ENCODE peak calls at places on chromosome 17, in five cellular contexts. Z is hepatocyte, P is RWPE1, Q is CD14-positive monocyte, K is epithelial cell of esophagus. J is an unnamed sample.

GRCh38 chr17:3773511-3773910 is 27.5 kb downstream of the ITGAE start:
- DNase-seq in Z (no peak), P (peak; percentile 27), Q (no peak), K (peak; percentile 42), J (no peak)

GRCh38 chr17:62950067-62950466 is 16.0 kb upstream of the TANC2 start:
- DNase-seq in Z (peak; percentile 56), P (peak; percentile 77), Q (no peak), K (peak; percentile 69), J (no peak)

GRCh38 chr17:30155389-30155788 is 38.8 kb downstream of the NSRP1 start:
- DNase-seq in Z (no peak), P (no peak), Q (no peak), K (no peak), J (no peak)

GRCh38 chr17:72976971-72977767 is 115.3 kb downstream of the SLC39A11 start:
- DNase-seq in Z (peak; percentile 75), P (peak; percentile 28), Q (peak; percentile 82), K (peak; percentile 49), J (no peak)

GRCh38 chr17:45410144-45411091 is 22.3 kb downstream of the ARHGAP27 start:
- DNase-seq in Z (no peak), P (no peak), Q (peak; percentile 72), K (no peak), J (no peak)

GRCh38 chr17:31095239-31096105 is 695 bp downstream of the NF1 start:
- DNase-seq in Z (peak; percentile 77), P (peak; percentile 39), Q (no peak), K (peak; percentile 38), J (no peak)

GRCh38 chr17:37710344-37710886 is 34.4 kb downstream of the HNF1B start:
- DNase-seq in Z (peak; percentile 96), P (no peak), Q (peak; percentile 61), K (peak; percentile 36), J (no peak)

GRCh38 chr17:9116861-9117568 is 95.7 kb downstream of the NTN1 start:
- DNase-seq in Z (no peak), P (no peak), Q (no peak), K (no peak), J (no peak)

GRCh38 chr17:4074831-4075495 is 67.9 kb downstream of the ZZEF1 start:
- DNase-seq in Z (peak; percentile 61), P (peak; percentile 16), Q (no peak), K (peak; percentile 61), J (no peak)

GRCh38 chr17:50210249-50211225 is 9.1 kb upstream of the COL1A1 start:
- DNase-seq in Z (peak; percentile 93), P (peak; percentile 78), Q (no peak), K (peak; percentile 53), J (no peak)

GRCh38 chr17:39676198-39676819 is 8.1 kb downstream of the PNMT start:
- DNase-seq in Z (no peak), P (no peak), Q (no peak), K (peak; percentile 44), J (no peak)

GRCh38 chr17:75010683-75011406 is 1.6 kb upstream of the MRPL58 start:
- DNase-seq in Z (peak; percentile 76), P (peak; percentile 44), Q (no peak), K (peak; percentile 58), J (peak; percentile 46)

DNA sequence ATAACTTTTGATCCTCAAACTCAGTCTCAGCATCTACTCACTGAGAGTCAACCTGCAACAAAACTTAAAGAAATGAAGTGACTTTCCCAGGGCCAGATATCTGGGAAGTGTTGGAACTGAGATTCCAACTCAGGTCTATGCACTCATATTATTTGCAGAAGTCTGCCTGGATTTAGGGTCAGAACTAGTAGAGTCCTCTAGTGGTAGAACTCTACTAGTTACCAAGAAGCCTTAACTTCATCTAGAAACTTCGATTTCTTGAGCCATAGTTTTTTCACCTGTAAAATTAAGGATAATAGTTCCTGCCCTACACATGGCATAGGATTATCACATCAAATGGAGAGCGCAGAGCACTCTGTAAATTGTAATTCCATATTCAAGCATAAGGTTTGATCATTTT is 23.4 kb upstream of the KRT24 start:
- DNase-seq in Z (no peak), P (no peak), Q (no peak), K (peak; percentile 34), J (no peak)
- TF ChIP-seq CTCF in Z (peak; percentile 45), P (peak; percentile 27), Q (no peak), K (peak; percentile 48), J (peak; percentile 26)

GRCh38 chr17:16962804-16963203 is 9.1 kb downstream of the TNFRSF13B start:
- DNase-seq in Z (no peak), P (no peak), Q (no peak), K (no peak), J (no peak)
- TF ChIP-seq CTCF in Z (no peak), P (no peak), Q (no peak), K (no peak), J (no peak)

GRCh38 chr17:81329927-81330883 is 35.1 kb upstream of the SLC38A10 start:
- DNase-seq in Z (peak; percentile 78), P (peak; percentile 48), Q (no peak), K (peak; percentile 66), J (no peak)
- TF ChIP-seq CTCF in Z (no peak), P (no peak), Q (no peak), K (peak; percentile 33), J (no peak)

GRCh38 chr17:76707985-76708807 is 2.6 kb downstream of the MXRA7 start:
- DNase-seq in Z (no peak), P (no peak), Q (no peak), K (no peak), J (peak; percentile 94)
- TF ChIP-seq CTCF in Z (no peak), P (no peak), Q (no peak), K (peak; percentile 21), J (peak; percentile 98)

GRCh38 chr17:57111386-57111785 is 26.3 kb downstream of the AKAP1 start:
- DNase-seq in Z (no peak), P (no peak), Q (no peak), K (no peak), J (no peak)

GRCh38 chr17:57110579-57111367 is 25.7 kb downstream of the AKAP1 start:
- DNase-seq in Z (no peak), P (no peak), Q (no peak), K (no peak), J (no peak)

GRCh38 chr17:57110152-57110542 is 25.1 kb downstream of the AKAP1 start:
- DNase-seq in Z (no peak), P (no peak), Q (no peak), K (no peak), J (no peak)

GRCh38 chr17:57108656-57109392 is 23.8 kb downstream of the AKAP1 start:
- DNase-seq in Z (no peak), P (no peak), Q (no peak), K (no peak), J (no peak)

DNA sequence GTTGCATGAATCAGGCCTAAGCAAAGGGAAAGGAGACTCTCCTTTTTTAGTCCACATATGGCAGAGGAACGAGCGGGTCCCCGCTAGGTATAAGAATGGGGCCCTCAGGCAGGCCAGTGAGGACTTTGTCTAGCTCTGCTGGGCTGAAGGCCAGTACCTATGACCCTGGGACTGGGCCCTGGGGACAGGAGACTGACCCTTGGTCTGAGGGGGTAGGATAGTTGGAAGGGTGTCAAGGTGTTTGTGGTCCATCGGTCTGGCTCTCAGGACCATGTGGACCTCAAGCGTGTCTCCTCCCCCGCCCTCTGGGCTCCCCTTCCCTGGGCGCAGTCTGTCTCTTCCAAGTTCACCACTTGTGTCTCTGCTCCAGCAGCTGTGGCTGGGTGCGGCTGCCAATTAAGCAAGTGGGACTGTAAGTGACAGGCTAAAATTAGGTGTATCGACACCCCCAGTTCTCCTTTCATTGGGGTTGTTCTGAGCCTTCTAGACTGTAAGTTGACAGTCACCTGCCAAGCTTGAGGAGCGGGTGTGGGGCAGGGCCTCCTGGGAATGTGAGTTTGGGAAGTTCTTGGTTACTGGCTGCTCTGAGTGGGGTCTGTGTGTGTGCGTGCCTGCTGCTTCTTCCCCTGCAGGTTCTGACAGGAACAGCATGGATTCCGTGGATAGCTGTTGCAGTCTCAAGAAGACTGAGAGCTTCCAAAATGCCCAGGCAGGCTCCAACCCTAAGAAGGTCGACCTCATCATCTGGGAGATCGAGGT is 24.5 kb downstream of the AKAP1 start:
- DNase-seq in Z (no peak), P (no peak), Q (no peak), K (peak; percentile 42), J (no peak)
- TF ChIP-seq CTCF in Z (peak; percentile 2), P (no peak), Q (no peak), K (peak; percentile 49), J (no peak)

J was measured in D721Med.